ENCODE peak calls at places on chromosomes 2 and 18, in seven cellular contexts. One of them, this sample, is unnamed.

GRCh38 chr2:136116111-136116812 is 1.7 kb downstream of the CXCR4 start:
- DNase-seq in NCI-H1105: peak
- DNase-seq in iris pigment epithelial cell: no peak
- DNase-seq in GM03348: no peak
- DNase-seq in H7: peak
- DNase-seq in tibial nerve: no peak
- DNase-seq in germinal center: peak
- DNase-seq in this sample: peak

GRCh38 chr2:150994041-150994440 is 267.6 kb downstream of the RBM43 start:
- DNase-seq in NCI-H1105: no peak
- DNase-seq in iris pigment epithelial cell: peak
- DNase-seq in GM03348: no peak
- DNase-seq in H7: no peak
- DNase-seq in tibial nerve: no peak
- DNase-seq in germinal center: no peak
- DNase-seq in this sample: no peak

GRCh38 chr2:208335-208734 is 55.5 kb downstream of the SH3YL1 start:
- DNase-seq in NCI-H1105: no peak
- DNase-seq in iris pigment epithelial cell: no peak
- DNase-seq in GM03348: no peak
- DNase-seq in H7: no peak
- DNase-seq in tibial nerve: no peak
- DNase-seq in germinal center: no peak
- DNase-seq in this sample: no peak

GRCh38 chr2:133439281-133439920 is 128.9 kb downstream of the NCKAP5 start:
- DNase-seq in NCI-H1105: no peak
- DNase-seq in iris pigment epithelial cell: no peak
- DNase-seq in GM03348: no peak
- DNase-seq in H7: no peak
- DNase-seq in tibial nerve: no peak
- DNase-seq in germinal center: no peak
- DNase-seq in this sample: no peak

GRCh38 chr2:19336781-19337180 is 21.6 kb downstream of the OSR1 start:
- DNase-seq in NCI-H1105: no peak
- DNase-seq in iris pigment epithelial cell: no peak
- DNase-seq in GM03348: no peak
- DNase-seq in H7: no peak
- DNase-seq in tibial nerve: no peak
- DNase-seq in germinal center: no peak
- DNase-seq in this sample: no peak

GRCh38 chr2:224994221-224994843 is 47.9 kb downstream of the DOCK10 start:
- DNase-seq in NCI-H1105: no peak
- DNase-seq in iris pigment epithelial cell: no peak
- DNase-seq in GM03348: no peak
- DNase-seq in H7: no peak
- DNase-seq in tibial nerve: no peak
- DNase-seq in germinal center: no peak
- DNase-seq in this sample: peak

GRCh38 chr2:165745916-165746315 is 48.1 kb downstream of the GALNT3 start:
- DNase-seq in NCI-H1105: peak
- DNase-seq in iris pigment epithelial cell: peak
- DNase-seq in GM03348: peak
- DNase-seq in H7: no peak
- DNase-seq in tibial nerve: no peak
- DNase-seq in germinal center: no peak
- DNase-seq in this sample: no peak

GRCh38 chr2:171347591-171348032 is 86.2 kb downstream of the METTL8 start:
- DNase-seq in NCI-H1105: no peak
- DNase-seq in iris pigment epithelial cell: peak
- DNase-seq in GM03348: peak
- DNase-seq in H7: no peak
- DNase-seq in tibial nerve: no peak
- DNase-seq in germinal center: no peak
- DNase-seq in this sample: no peak

GRCh38 chr18:34600118-34600517 is 110.0 kb upstream of the DTNA start:
- DNase-seq in NCI-H1105: no peak
- DNase-seq in iris pigment epithelial cell: peak
- DNase-seq in GM03348: peak
- DNase-seq in H7: no peak
- DNase-seq in tibial nerve: no peak
- DNase-seq in germinal center: no peak
- DNase-seq in this sample: no peak

GRCh38 chr2:48617618-48618017 is at the start of gene GTF2A1L:
- DNase-seq in NCI-H1105: no peak
- DNase-seq in iris pigment epithelial cell: no peak
- DNase-seq in GM03348: no peak
- DNase-seq in H7: no peak
- DNase-seq in tibial nerve: no peak
- DNase-seq in germinal center: no peak
- DNase-seq in this sample: no peak

GRCh38 chr2:231707625-231708049 is 688 bp upstream of the PTMA start:
- DNase-seq in NCI-H1105: no peak
- DNase-seq in iris pigment epithelial cell: peak
- DNase-seq in GM03348: no peak
- DNase-seq in H7: no peak
- DNase-seq in tibial nerve: peak
- DNase-seq in germinal center: no peak
- DNase-seq in this sample: peak

GRCh38 chr2:223180463-223180862 is 128.5 kb downstream of the KCNE4 start:
- DNase-seq in NCI-H1105: no peak
- DNase-seq in iris pigment epithelial cell: no peak
- DNase-seq in GM03348: no peak
- DNase-seq in H7: no peak
- DNase-seq in tibial nerve: no peak
- DNase-seq in germinal center: no peak
- DNase-seq in this sample: no peak

GRCh38 chr18:79923896-79924585 is 27.4 kb downstream of the SLC66A2 start:
- DNase-seq in NCI-H1105: no peak
- DNase-seq in iris pigment epithelial cell: no peak
- DNase-seq in GM03348: no peak
- DNase-seq in H7: no peak
- DNase-seq in tibial nerve: no peak
- DNase-seq in germinal center: no peak
- DNase-seq in this sample: no peak

This sample was measured in mesendoderm.